ENCODE peak calls at places on chromosomes 6 and 20, in six cellular contexts. R is lung; I is CD8-positive, alpha-beta memory T cell; M is adrenal gland; Q is hepatocyte; B is ovary. C is an unnamed sample. For H3K4me1, the result is how much of the 10 kb centered on the place peaks cover.

GRCh38 chr6:132527791-132528190 is 10.3 kb upstream of the TAAR9 start:
- DNase-seq in Q (peak), R (no peak), I (no peak), M (no peak), B (no peak), C (peak)

GRCh38 chr20:9306521-9306920 is 207.9 kb upstream of the LAMP5 start:
- DNase-seq in R (no peak), Q (peak), I (no peak), B (no peak), M (no peak), C (no peak)

GRCh38 chr6:107348224-107348623 is 111.1 kb downstream of the PDSS2 start:
- DNase-seq in R (no peak), I (no peak), Q (no peak), B (no peak), M (no peak), C (no peak)

GRCh38 chr20:39516964-39517363 is 554.8 kb downstream of the DHX35 start:
- DNase-seq in B (no peak), I (no peak), R (no peak), M (no peak), Q (no peak), C (no peak)

GRCh38 chr6:4920914-4921410 is 82.9 kb downstream of the RPP40 start:
- DNase-seq in B (no peak), I (no peak), M (no peak), R (no peak), Q (no peak), C (no peak)

GRCh38 chr6:89938014-89938413 is 43.7 kb downstream of the GJA10 start:
- DNase-seq in R (no peak), I (no peak), Q (no peak), M (no peak), B (no peak), C (no peak)

GRCh38 chr20:8076505-8077498 is 55.3 kb upstream of the PLCB1 start:
- DNase-seq in M (no peak), B (no peak), Q (peak), R (no peak), I (no peak), C (no peak)

GRCh38 chr6:149897015-149897697 is 757 bp downstream of the RAET1E start:
- DNase-seq in R (peak), M (peak), B (peak), I (no peak), Q (no peak), C (peak)

GRCh38 chr20:46894579-46894958 is at the start of gene EYA2:
- DNase-seq in R (no peak), Q (peak), B (no peak), M (no peak), I (no peak), C (no peak)

GRCh38 chr6:149888659-149889058 is 9.3 kb downstream of the RAET1E start:
- DNase-seq in Q (no peak), I (no peak), R (no peak), M (no peak), B (no peak), C (no peak)

GRCh38 chr6:18263561-18264337 is 581 bp downstream of the DEK start:
- DNase-seq in R (peak), M (peak), Q (peak), B (peak), I (peak), C (peak)

GRCh38 chr6:44039839-44040350 is 87.4 kb downstream of the MRPL14 start:
- DNase-seq in M (no peak), I (no peak), Q (no peak), R (no peak), B (no peak), C (no peak)

GRCh38 chr20:40860487-40860902 is 168.1 kb upstream of the TOP1 start:
- DNase-seq in I (no peak), M (peak), B (no peak), Q (peak), R (no peak), C (no peak)

GRCh38 chr6:81480139-81480538 is 272.3 kb downstream of the TENT5A start:
- DNase-seq in Q (peak), M (no peak), R (no peak), I (no peak), B (no peak), C (no peak)

GRCh38 chr6:144006731-144007454 is 1.2 kb downstream of the PLAGL1 start:
- DNase-seq in M (peak), Q (peak), I (no peak), R (no peak), B (peak), C (no peak)

GRCh38 chr20:53579581-53580375 is 13.9 kb downstream of the ZNF217 start:
- DNase-seq in M (no peak), B (no peak), Q (peak), I (no peak), R (no peak), C (peak)

GRCh38 chr20:62426678-62427077 is 661 bp downstream of the RBBP8NL start:
- DNase-seq in Q (peak), M (no peak), I (no peak), R (no peak), B (no peak), C (peak)

GRCh38 chr20:49483706-49484101 is 1.2 kb upstream of the KCNB1 start:
- DNase-seq in I (no peak), Q (peak), B (no peak), M (no peak), R (no peak), C (no peak)

GRCh38 chr20:47950103-47950502 is 164.8 kb upstream of the SULF2 start:
- DNase-seq in Q (peak), I (no peak), M (peak), R (no peak), B (no peak), C (no peak)

GRCh38 chr6:81169166-81169565 is 583.3 kb downstream of the TENT5A start:
- DNase-seq in I (no peak), M (no peak), R (no peak), Q (no peak), B (no peak), C (no peak)

GRCh38 chr6:21949211-21949801 is 347.5 kb downstream of the PRL start:
- DNase-seq in M (no peak), I (no peak), Q (peak), R (peak), B (no peak), C (peak)

GRCh38 chr6:133512410-133513016 is 271.4 kb downstream of the EYA4 start:
- DNase-seq in R (no peak), Q (peak), B (peak), I (no peak), M (peak), C (peak)

GRCh38 chr6:3561745-3562144 is 104.9 kb upstream of the SLC22A23 start:
- DNase-seq in Q (peak), B (no peak), I (no peak), M (no peak), R (no peak), C (no peak)

GRCh38 chr20:35463455-35464300 is 8.3 kb downstream of the CEP250 start:
- DNase-seq in B (no peak), R (peak), I (peak), Q (peak), M (peak), C (peak)

GRCh38 chr20:22414354-22414753 is 170.0 kb downstream of the FOXA2 start:
- DNase-seq in B (no peak), I (no peak), M (no peak), Q (peak), R (no peak), C (no peak)

GRCh38 chr20:2891343-2891742 is 18.1 kb downstream of the PTPRA start:
- DNase-seq in B (no peak), Q (no peak), M (no peak), I (no peak), R (no peak), C (no peak)

GRCh38 chr6:135419162-135419561 is 78.4 kb downstream of the AHI1 start:
- DNase-seq in R (no peak), I (no peak), B (no peak), Q (no peak), M (no peak), C (no peak)

GRCh38 chr6:149856256-149856994 is 7.7 kb downstream of the LRP11 start:
- DNase-seq in B (no peak), R (no peak), M (no peak), I (no peak), Q (no peak), C (no peak)

GRCh38 chr6:163724196-163724595 is 309.7 kb downstream of the QKI start:
- DNase-seq in B (no peak), M (no peak), Q (no peak), R (no peak), I (no peak), C (no peak)

GRCh38 chr20:49669601-49670189 is 44.0 kb downstream of the B4GALT5 start:
- DNase-seq in Q (no peak), I (no peak), R (no peak), B (no peak), M (no peak), C (no peak)

GRCh38 chr6:31094389-31094881 is 17.9 kb downstream of the C6orf15 start:
- DNase-seq in M (no peak), R (no peak), B (no peak), Q (no peak), I (peak), C (no peak)

GRCh38 chr6:299050-299980 is 7.0 kb downstream of the DUSP22 start:
- DNase-seq in B (no peak), M (no peak), I (no peak), R (no peak), Q (no peak), C (no peak)

GRCh38 chr6:153511896-153512496 is 380.9 kb upstream of the RGS17 start:
- DNase-seq in Q (peak), R (no peak), M (peak), B (no peak), I (no peak), C (peak)

GRCh38 chr6:32971245-32971580 is 2.8 kb downstream of the BRD2 start:
- DNase-seq in M (no peak), Q (no peak), B (no peak), I (no peak), R (no peak), C (no peak)
- H3K4me1 ChIP-seq in M (under half), Q (under half), B (under half), I (under half), R (under half), C (under half)

DNA sequence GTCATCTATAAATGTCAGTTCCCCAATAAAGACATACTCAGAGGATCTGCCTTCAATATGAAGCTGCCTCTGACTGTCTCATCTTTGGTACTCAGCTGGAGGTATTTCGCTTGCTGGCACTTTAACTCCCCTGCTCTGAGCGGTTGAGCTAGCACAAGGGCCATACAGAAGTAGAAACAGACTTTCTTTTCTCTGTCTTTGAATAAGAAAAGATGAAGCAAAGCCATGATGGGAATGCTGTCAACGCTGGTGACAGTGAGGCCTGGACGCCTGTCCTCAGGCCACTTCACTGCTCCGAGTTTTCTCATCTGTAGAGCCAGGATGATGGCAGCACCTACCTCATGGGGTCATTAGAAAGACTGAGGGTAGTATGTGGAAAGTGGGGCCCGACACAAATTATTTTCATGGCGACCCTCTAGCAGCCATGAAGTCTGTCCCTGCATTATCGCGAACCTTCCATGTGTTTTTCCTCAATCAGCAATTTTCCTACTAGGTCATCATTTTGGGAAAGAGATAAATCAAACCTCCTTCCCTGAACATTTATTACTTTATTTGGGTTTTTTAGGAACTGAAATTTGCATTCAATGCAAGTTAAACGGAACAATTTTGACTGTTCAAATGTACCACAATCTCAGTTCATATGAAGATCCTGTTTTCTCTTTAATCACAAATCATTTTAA is 55.8 kb upstream of the SNX9 start:
- DNase-seq in R (no peak), Q (no peak), I (no peak), B (no peak), M (no peak), C (no peak)
- H3K4me1 ChIP-seq in R (under half), Q (under half), I (under half), B (under half), M (under half), C (under half)

GRCh38 chr6:166952567-166953464 is 3.5 kb downstream of the RNASET2 start:
- DNase-seq in R (no peak), M (no peak), Q (no peak), I (no peak), B (no peak), C (no peak)
- H3K4me1 ChIP-seq in R (under half), M (under half), Q (under half), I (half or more), B (under half), C (under half)

GRCh38 chr20:362271-363254 is 15.7 kb downstream of the NRSN2 start:
- DNase-seq in B (peak), M (peak), I (no peak), R (peak), Q (peak), C (peak)
- H3K4me1 ChIP-seq in B (under half), M (under half), I (under half), R (under half), Q (under half), C (under half)

DNA sequence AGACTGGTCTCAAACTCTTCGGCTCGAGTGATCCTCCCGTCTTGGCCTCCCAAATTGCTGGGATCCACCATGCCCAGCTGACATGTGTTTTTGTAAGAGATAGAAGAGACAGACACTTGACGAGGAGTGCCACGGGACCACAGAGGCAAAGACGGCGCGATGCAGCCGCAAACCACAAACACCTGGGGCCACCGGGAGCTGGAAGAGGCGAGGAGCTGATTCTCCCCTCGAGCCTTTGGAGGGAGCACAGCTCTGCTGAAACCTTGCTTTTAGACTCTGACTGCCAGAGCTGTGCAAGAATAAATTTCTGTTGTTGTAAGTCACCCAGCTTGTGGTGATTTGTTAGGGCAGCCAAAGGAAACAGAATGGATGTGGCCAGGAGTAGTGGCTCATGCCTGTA is 46.9 kb downstream of the TFAP2C start:
- DNase-seq in R (no peak), I (no peak), Q (no peak), B (no peak), M (no peak), C (no peak)
- H3K4me1 ChIP-seq in R (under half), I (under half), Q (under half), B (under half), M (under half), C (under half)

DNA sequence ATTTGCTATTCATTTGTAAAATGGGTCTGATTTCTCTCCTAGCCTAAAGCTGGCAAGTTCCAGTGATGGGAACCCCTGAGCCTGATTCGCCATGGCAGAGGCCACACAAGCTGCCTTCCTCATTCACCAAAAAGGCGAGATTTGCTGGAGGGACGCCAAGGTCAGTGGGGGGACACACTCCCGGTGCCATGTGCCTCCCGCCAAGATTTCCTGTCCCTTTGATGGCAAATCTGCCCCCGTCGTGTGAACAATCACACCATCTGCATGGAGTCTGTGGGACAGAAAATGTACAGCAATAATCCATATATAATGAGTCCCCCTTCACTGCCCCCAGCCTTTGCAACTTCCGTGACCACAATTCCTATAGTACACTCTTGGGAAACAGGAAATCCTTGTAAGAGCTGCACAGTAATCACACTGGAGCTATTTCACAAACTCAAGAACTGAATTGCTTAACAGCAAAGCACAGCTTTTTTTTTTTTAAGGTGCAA is 15.7 kb upstream of the IGF2R start:
- DNase-seq in I (no peak), Q (peak), M (peak), B (peak), R (peak), C (no peak)
- H3K4me1 ChIP-seq in I (under half), Q (under half), M (under half), B (under half), R (under half), C (under half)

DNA sequence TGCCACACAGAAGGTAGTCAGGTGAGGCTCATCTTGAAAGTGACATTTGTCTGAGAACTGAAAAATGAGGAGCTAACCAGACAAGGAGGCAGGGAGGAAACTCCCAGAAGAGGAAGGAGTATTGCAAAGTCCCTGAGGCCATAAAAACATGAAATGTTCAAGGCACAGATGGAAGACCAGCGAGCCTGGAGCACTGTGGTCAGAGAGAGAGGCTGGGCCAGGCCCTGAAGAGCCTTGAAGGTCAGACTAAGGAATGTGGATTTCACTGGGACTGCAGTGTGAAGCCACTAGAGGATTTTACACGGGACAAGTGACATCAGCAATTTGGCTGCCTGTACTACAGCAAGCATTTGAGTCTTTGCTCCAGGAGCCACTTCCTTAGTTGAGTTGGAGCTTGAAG is 21.1 kb upstream of the TMEM181 start:
- DNase-seq in Q (no peak), I (no peak), M (no peak), R (no peak), B (no peak), C (no peak)
- H3K4me1 ChIP-seq in Q (under half), I (under half), M (under half), R (under half), B (under half), C (under half)

DNA sequence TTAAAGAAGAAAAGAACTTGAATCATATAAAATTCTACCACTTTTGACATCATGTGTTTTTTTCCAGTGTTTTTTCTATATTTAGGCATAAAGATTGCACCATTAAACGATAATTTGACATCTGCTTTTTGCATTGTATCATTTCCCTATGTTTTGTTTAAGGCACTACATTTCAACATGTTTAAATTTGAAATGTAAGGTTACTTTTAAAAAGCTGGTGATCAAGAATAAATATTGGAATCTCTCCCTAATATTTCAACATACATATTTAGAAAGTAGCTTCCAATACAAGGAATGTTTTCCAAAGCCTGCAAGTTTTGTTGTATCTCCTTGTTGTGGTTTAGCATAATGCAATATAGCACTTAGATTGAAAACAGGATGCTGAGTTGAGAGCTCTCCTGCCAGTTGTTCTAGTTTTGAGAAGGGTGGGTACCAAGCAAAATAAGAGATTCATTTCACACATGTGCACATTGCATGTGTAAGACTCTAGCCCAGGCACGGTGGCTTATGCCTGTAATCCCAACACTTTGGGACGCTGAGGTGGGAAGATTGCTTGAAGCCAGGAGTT is 76.6 kb downstream of the SYNJ2 start:
- DNase-seq in M (no peak), B (no peak), R (no peak), I (no peak), Q (no peak), C (no peak)
- H3K4me1 ChIP-seq in M (under half), B (under half), R (under half), I (under half), Q (under half), C (under half)

DNA sequence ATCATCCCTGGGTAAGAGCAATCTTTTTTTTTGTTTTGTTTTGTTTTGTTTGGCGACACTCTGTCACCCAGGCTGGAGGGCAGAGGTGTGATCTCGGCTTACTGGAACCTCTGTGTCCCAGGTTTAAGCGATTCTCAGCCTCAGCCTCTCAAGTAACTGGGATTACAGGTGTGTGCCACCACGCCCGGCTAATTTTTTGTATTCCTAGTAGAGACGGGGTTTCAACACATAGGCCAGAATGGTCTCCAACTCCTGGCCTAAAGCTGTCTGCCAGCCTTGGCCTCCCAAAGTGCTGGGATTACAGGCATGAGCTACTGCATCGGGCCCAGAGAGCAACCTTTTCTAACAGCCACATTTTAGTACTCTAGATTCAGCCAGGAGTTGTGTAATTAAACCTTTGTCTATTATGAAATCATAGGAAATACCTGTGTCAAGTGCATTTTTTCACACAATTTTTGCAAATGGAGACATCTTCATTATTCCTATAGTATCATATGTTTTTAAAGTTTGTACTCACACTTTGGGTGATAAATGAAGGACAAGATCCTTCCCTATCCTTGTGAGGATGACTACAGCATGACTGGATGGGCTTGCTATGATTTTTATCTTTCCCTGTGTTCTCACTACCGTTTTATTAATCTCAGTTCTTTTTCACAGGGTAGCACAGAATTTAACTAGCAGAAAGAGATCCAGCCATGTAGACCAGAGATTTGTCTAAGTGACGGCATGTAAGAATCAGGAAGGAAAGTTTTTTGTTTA is 82.6 kb downstream of the OR2B2 start:
- DNase-seq in Q (no peak), B (no peak), I (no peak), R (no peak), M (no peak), C (no peak)
- H3K4me1 ChIP-seq in Q (under half), B (under half), I (under half), R (under half), M (under half), C (under half)